ENCODE peak calls at places on chromosomes 11 and 22, in five cellular contexts. One of them, this sample, is unnamed.

GRCh38 chr11:50186146-50186545 is 153.5 kb downstream of the OR4C45 start:
- DNase-seq in AG04450: no peak
- DNase-seq in GM06990: no peak
- DNase-seq in M059J: no peak
- DNase-seq in cardiac septum: no peak
- DNase-seq in this sample: no peak

GRCh38 chr11:11843233-11843632 is 1.5 kb downstream of the USP47 start:
- DNase-seq in AG04450: peak
- DNase-seq in GM06990: no peak
- DNase-seq in M059J: peak
- DNase-seq in cardiac septum: no peak
- DNase-seq in this sample: peak

GRCh38 chr11:82174610-82175009 is 559.1 kb downstream of the FAM181B start:
- DNase-seq in AG04450: no peak
- DNase-seq in GM06990: no peak
- DNase-seq in M059J: no peak
- DNase-seq in cardiac septum: no peak
- DNase-seq in this sample: no peak

GRCh38 chr22:19579113-19579811 is 55.1 kb upstream of the CLDN5 start:
- DNase-seq in AG04450: no peak
- DNase-seq in GM06990: no peak
- DNase-seq in M059J: no peak
- DNase-seq in cardiac septum: peak
- DNase-seq in this sample: no peak

GRCh38 chr11:45924927-45925326 is 2.5 kb downstream of the LARGE2 start:
- DNase-seq in AG04450: no peak
- DNase-seq in GM06990: no peak
- DNase-seq in M059J: no peak
- DNase-seq in cardiac septum: no peak
- DNase-seq in this sample: no peak

GRCh38 chr11:31974737-31975136 is 116.1 kb upstream of the RCN1 start:
- DNase-seq in AG04450: no peak
- DNase-seq in GM06990: no peak
- DNase-seq in M059J: peak
- DNase-seq in cardiac septum: no peak
- DNase-seq in this sample: no peak

GRCh38 chr11:44007746-44008501 is 39.9 kb upstream of the ACCSL start:
- DNase-seq in AG04450: no peak
- DNase-seq in GM06990: no peak
- DNase-seq in M059J: peak
- DNase-seq in cardiac septum: peak
- DNase-seq in this sample: no peak

GRCh38 chr11:7571640-7572000 is 57.8 kb downstream of the PPFIBP2 start:
- DNase-seq in AG04450: peak
- DNase-seq in GM06990: no peak
- DNase-seq in M059J: peak
- DNase-seq in cardiac septum: no peak
- DNase-seq in this sample: peak

GRCh38 chr11:125146232-125146631 is 18.3 kb upstream of the PKNOX2 start:
- DNase-seq in AG04450: no peak
- DNase-seq in GM06990: no peak
- DNase-seq in M059J: no peak
- DNase-seq in cardiac septum: no peak
- DNase-seq in this sample: no peak